ENCODE peak calls at places on chromosomes 6 and 20, in four cellular contexts. L, R, F and U are unnamed samples.

GRCh38 chr6:137829641-137830083 is 37.4 kb upstream of the TNFAIP3 start:
- DNase-seq in L (no peak), R (peak; percentile 77), F (no peak), U (no peak)

GRCh38 chr6:113457156-113457555 is 400.0 kb upstream of the MARCKS start:
- DNase-seq in L (no peak), R (no peak), F (no peak), U (no peak)

GRCh38 chr6:28945360-28945759 is 21.6 kb upstream of the TRIM27 start:
- DNase-seq in L (peak; percentile 37), R (no peak), F (no peak), U (peak; percentile 37)

GRCh38 chr6:151992091-151992490 is 184.6 kb downstream of the ESR1 start:
- DNase-seq in L (no peak), R (no peak), F (no peak), U (no peak)

GRCh38 chr6:111757342-111757741 is 115.9 kb downstream of the FYN start:
- DNase-seq in L (no peak), R (no peak), F (no peak), U (no peak)

GRCh38 chr6:105794263-105794662 is 291.9 kb upstream of the PRDM1 start:
- DNase-seq in L (peak; percentile 49), R (no peak), F (peak; percentile 35), U (peak; percentile 83)

GRCh38 chr6:13428528-13429405 is 58.6 kb downstream of the GFOD1 start:
- DNase-seq in L (no peak), R (no peak), F (no peak), U (peak; percentile 37)

GRCh38 chr6:80771941-80772340 is 665.5 kb downstream of the BCKDHB start:
- DNase-seq in L (peak; percentile 46), R (no peak), F (no peak), U (no peak)

GRCh38 chr6:144405173-144405572 is 120.0 kb downstream of the UTRN start:
- DNase-seq in L (no peak), R (no peak), F (no peak), U (no peak)

GRCh38 chr6:124487778-124488431 is 474.3 kb upstream of the RNF217 start:
- DNase-seq in L (no peak), R (no peak), F (no peak), U (no peak)

GRCh38 chr6:71419217-71419953 is 130.8 kb downstream of the OGFRL1 start:
- DNase-seq in L (peak; percentile 53), R (no peak), F (no peak), U (no peak)

GRCh38 chr20:5608448-5609161 is 141.6 kb upstream of the SHLD1 start:
- DNase-seq in L (no peak), R (no peak), F (no peak), U (no peak)

GRCh38 chr6:42618686-42619085 is 54.9 kb downstream of the UBR2 start:
- DNase-seq in L (no peak), R (no peak), F (no peak), U (no peak)

GRCh38 chr20:58296328-58296837 is 13.1 kb upstream of the RAB22A start:
- DNase-seq in L (no peak), R (no peak), F (no peak), U (no peak)

GRCh38 chr6:28943557-28944411 is 20.0 kb upstream of the TRIM27 start:
- DNase-seq in L (peak; percentile 98), R (peak; percentile 70), F (peak; percentile 84), U (peak; percentile 75)

GRCh38 chr6:42349753-42350573 is 101.8 kb downstream of the TRERF1 start:
- DNase-seq in L (no peak), R (no peak), F (no peak), U (no peak)

GRCh38 chr6:28336284-28337024 is 506 bp upstream of the ZSCAN31 start:
- DNase-seq in L (no peak), R (peak; percentile 68), F (peak; percentile 44), U (peak; percentile 92)

GRCh38 chr20:54208492-54209044 is 681 bp downstream of the PFDN4 start:
- DNase-seq in L (no peak), R (peak; percentile 30), F (peak; percentile 35), U (peak; percentile 15)

GRCh38 chr20:19937651-19938420 is 79.3 kb upstream of the NAA20 start:
- DNase-seq in L (no peak), R (no peak), F (no peak), U (peak; percentile 74)

GRCh38 chr6:80223743-80224212 is 117.3 kb downstream of the BCKDHB start:
- DNase-seq in L (no peak), R (no peak), F (no peak), U (no peak)

GRCh38 chr20:43691928-43692524 is 25.1 kb downstream of the MYBL2 start:
- DNase-seq in L (peak; percentile 78), R (peak; percentile 76), F (peak; percentile 72), U (peak; percentile 68)

GRCh38 chr6:31332637-31333602 is 24.1 kb downstream of the HLA-B start:
- DNase-seq in L (no peak), R (no peak), F (no peak), U (no peak)

GRCh38 chr6:37474316-37474715 is 25.4 kb downstream of the CCDC167 start:
- DNase-seq in L (no peak), R (no peak), F (no peak), U (no peak)

GRCh38 chr6:147978078-147978477 is 364.6 kb upstream of the SASH1 start:
- DNase-seq in L (no peak), R (no peak), F (no peak), U (no peak)

GRCh38 chr6:157832250-157832967 is 9.4 kb downstream of the SNX9 start:
- DNase-seq in L (no peak), R (no peak), F (no peak), U (no peak)

GRCh38 chr6:91437295-91437694 is 850.4 kb upstream of the MAP3K7 start:
- DNase-seq in L (no peak), R (no peak), F (no peak), U (no peak)

GRCh38 chr6:130796313-130796905 is 30.8 kb upstream of the SMLR1 start:
- DNase-seq in L (no peak), R (no peak), F (no peak), U (no peak)

GRCh38 chr6:31836036-31836675 is 8.6 kb downstream of the HSPA1B start:
- DNase-seq in L (no peak), R (no peak), F (no peak), U (no peak)

GRCh38 chr6:14857501-14857900 is 388.4 kb upstream of the JARID2 start:
- DNase-seq in L (no peak), R (no peak), F (no peak), U (no peak)

GRCh38 chr6:159837141-159837490 is 37.0 kb downstream of the PNLDC1 start:
- DNase-seq in L (no peak), R (no peak), F (no peak), U (no peak)

GRCh38 chr20:38114353-38114791 is 50.7 kb downstream of the TGM2 start:
- DNase-seq in L (peak; percentile 22), R (peak; percentile 65), F (no peak), U (no peak)

GRCh38 chr20:53657732-53658131 is 64.1 kb upstream of the ZNF217 start:
- DNase-seq in L (no peak), R (no peak), F (no peak), U (no peak)

GRCh38 chr6:3039384-3039783 is 28.9 kb upstream of the RIPK1 start:
- DNase-seq in L (no peak), R (no peak), F (no peak), U (no peak)

GRCh38 chr6:129567374-129567773 is 142.6 kb downstream of the ARHGAP18 start:
- DNase-seq in L (peak; percentile 81), R (peak; percentile 30), F (peak; percentile 23), U (no peak)

GRCh38 chr6:107059606-107060005 is 31.6 kb downstream of the MTRES1 start:
- DNase-seq in L (no peak), R (no peak), F (no peak), U (no peak)

GRCh38 chr6:92687278-92687677 is 732.1 kb downstream of the EPHA7 start:
- DNase-seq in L (no peak), R (no peak), F (no peak), U (no peak)

GRCh38 chr6:31822038-31822821 is 5.3 kb upstream of the HSPA1B start:
- DNase-seq in L (peak; percentile 74), R (peak; percentile 97), F (peak; percentile 67), U (peak; percentile 86)

GRCh38 chr6:36301085-36301658 is 31.3 kb downstream of the PNPLA1 start:
- DNase-seq in L (no peak), R (no peak), F (no peak), U (no peak)

GRCh38 chr6:31004794-31005193 is 5.5 kb upstream of the MUC22 start:
- DNase-seq in L (no peak), R (no peak), F (no peak), U (no peak)

GRCh38 chr20:45419188-45420091 is 3.5 kb downstream of the PIGT start:
- DNase-seq in L (peak; percentile 20), R (no peak), F (peak; percentile 35), U (no peak)
- H3K27ac ChIP-seq in L (no peak overlapping the region), R (no peak overlapping the region), F (no peak overlapping the region), U (no peak overlapping the region)

DNA sequence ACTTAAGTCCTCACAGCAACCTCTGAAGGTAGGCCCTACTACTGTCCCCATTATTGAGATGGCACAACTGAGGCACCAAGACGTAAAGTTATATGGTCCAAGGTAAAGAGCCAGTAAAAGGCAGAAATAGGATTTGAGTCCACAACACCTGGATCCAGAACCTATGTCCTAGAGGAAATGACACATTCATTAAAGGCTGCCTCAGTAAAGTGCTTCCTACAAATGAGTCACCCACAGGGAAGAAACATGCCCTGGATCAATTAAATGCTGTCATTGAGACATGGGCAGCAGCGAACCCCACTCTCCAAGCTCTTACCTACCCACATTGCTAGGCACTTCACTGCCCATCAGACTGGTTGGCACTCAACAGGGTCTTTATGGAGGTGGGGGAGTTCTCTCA is 600.9 kb downstream of the PTPRT start:
- DNase-seq in L (no peak), R (no peak), F (no peak), U (no peak)
- TF ChIP-seq CTCF in L (no peak), R (no peak), F (no peak), U (no peak)

DNA sequence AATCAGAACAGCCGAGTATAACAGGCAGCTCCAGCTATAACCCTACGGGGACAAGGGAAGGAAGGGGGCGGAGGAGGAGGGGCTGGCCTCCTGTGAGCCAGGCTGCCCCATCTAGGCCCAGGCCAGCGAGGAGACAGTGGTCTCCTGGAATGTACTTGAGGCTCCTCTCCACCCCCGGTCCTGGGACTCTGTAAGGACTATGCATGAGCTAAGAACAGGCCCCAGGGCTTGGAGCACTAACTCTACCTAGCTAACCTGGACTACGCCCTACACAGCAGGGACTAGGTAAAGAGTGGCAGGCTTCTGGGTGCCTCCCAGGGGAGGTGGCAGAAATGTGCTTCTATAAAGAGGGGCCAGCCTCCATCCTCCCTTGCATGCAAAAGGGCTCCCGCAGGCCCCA is 8.9 kb downstream of the KCNK15 start:
- DNase-seq in L (no peak), R (no peak), F (no peak), U (no peak)
- TF ChIP-seq GABPA in L (no peak), R (no peak), F (no peak), U (no peak)

DNA sequence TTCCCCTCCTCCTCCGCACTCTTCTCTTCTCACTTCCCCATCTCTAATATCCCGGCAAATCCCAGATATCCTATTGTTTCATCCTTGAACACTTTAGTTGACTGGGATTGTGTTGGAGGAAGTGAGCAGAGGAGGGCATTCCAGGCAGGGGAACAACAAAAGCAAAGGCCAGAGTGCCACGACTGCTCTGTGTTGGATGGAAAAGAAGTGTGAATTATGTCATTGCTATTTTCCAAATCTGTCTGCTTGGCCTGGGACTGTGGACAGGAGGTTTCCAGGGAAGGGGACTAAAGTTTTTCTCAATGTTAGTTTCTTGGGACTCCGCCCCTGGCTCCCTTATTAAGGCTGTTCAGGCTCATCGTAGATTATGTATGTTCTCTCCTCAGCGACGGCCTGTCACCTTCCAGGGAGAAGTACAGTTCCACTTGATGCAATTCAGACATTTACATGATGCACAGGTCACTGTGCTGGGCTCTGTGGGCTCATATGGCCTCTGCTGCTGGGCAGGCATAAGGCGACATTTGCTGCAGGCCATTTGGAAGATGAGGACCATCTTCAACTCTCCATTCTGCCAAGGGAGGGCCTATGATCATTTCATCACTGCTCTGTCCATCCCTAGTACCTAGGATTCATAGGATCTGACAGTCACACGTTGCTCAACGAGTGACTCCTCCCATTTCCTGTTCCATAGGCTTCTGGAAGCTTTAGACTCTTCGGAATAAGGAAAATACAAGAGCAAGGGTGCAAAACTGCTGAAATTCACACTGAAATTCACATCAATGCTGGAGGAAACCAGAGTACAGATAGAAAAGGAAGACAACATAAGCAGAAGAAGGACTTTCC is 99.1 kb upstream of the KCNK16 start:
- DNase-seq in L (no peak), R (no peak), F (no peak), U (no peak)
- H3K27ac ChIP-seq in L (no peak overlapping the region), R (no peak overlapping the region), F (no peak overlapping the region), U (no peak overlapping the region)